ENCODE peak calls at places on chromosomes 2 and 18, in ten cellular contexts. P is ovary, I is heart left ventricle, M is upper lobe of left lung, S is sigmoid colon, T is uterus, W is tibial nerve, E is A549, D is Peyer's patch, A is prostate gland. Q is an unnamed sample.

GRCh38 chr2:11998626-11999378 is 252.4 kb downstream of the LPIN1 start:
- DNase-seq in W (no peak), E (no peak), M (no peak), T (no peak), S (no peak), D (no peak), I (no peak), P (no peak), A (no peak), Q (no peak)

GRCh38 chr2:151973013-151973900 is 125.6 kb downstream of the CACNB4 start:
- DNase-seq in A (no peak), M (no peak), T (no peak), S (no peak), W (no peak), D (no peak), E (no peak), P (no peak), I (no peak), Q (no peak)

GRCh38 chr2:134774786-134775641 is 56.2 kb upstream of the TMEM163 start:
- DNase-seq in M (no peak), D (no peak), S (no peak), T (no peak), P (no peak), E (no peak), A (no peak), I (no peak), W (no peak), Q (no peak)

GRCh38 chr2:128681351-128681906 is 362.8 kb upstream of the HS6ST1 start:
- DNase-seq in I (no peak), S (no peak), A (no peak), E (no peak), W (no peak), D (no peak), T (no peak), M (no peak), P (no peak), Q (no peak)

GRCh38 chr2:175854149-175854548 is 147.9 kb downstream of the LNPK start:
- DNase-seq in D (no peak), E (no peak), A (no peak), I (no peak), M (no peak), T (no peak), S (no peak), W (no peak), P (no peak), Q (no peak)

GRCh38 chr2:226795281-226796011 is 4.2 kb downstream of the IRS1 start:
- DNase-seq in A (peak; percentile 35), S (peak; percentile 77), M (peak; percentile 81), T (peak; percentile 27), I (peak; percentile 26), P (peak; percentile 48), E (no peak), W (no peak), D (no peak), Q (no peak)

GRCh38 chr2:8107979-8108378 is 573.9 kb upstream of the ID2 start:
- DNase-seq in E (no peak), I (no peak), A (no peak), S (no peak), M (no peak), W (no peak), D (no peak), T (no peak), P (no peak), Q (no peak)

GRCh38 chr2:54704688-54705605 is 18.5 kb upstream of the EML6 start:
- DNase-seq in D (no peak), M (no peak), S (no peak), T (no peak), A (no peak), W (no peak), P (no peak), I (no peak), E (peak; percentile 74), Q (no peak)

GRCh38 chr2:46719499-46719898 is 196.1 kb downstream of the MCFD2 start:
- DNase-seq in A (no peak), E (peak; percentile 83), T (no peak), D (no peak), M (no peak), W (no peak), S (no peak), I (no peak), P (no peak), Q (no peak)

GRCh38 chr2:46715541-46715940 is 200.1 kb downstream of the MCFD2 start:
- DNase-seq in D (no peak), A (no peak), M (no peak), E (no peak), T (no peak), W (no peak), P (no peak), S (no peak), I (no peak), Q (no peak)

GRCh38 chr2:46718797-46719196 is 196.8 kb downstream of the MCFD2 start:
- DNase-seq in W (no peak), T (no peak), I (no peak), E (no peak), M (no peak), P (no peak), S (no peak), A (no peak), D (no peak), Q (no peak)

GRCh38 chr2:46717733-46718121 is 197.9 kb downstream of the MCFD2 start:
- DNase-seq in W (no peak), I (no peak), E (no peak), A (no peak), D (no peak), S (no peak), T (no peak), M (no peak), P (no peak), Q (no peak)

GRCh38 chr2:46716806-46717732 is 198.5 kb downstream of the MCFD2 start:
- DNase-seq in W (no peak), M (no peak), I (no peak), A (no peak), E (no peak), T (no peak), D (no peak), S (no peak), P (no peak), Q (no peak)
- H3K4me3 ChIP-seq in W (no peak overlapping the region), M (no peak overlapping the region), I (peak overlapping the region; percentile 5), A (no peak overlapping the region), E (no peak overlapping the region), T (peak overlapping the region; percentile 22), D (no peak overlapping the region), S (no peak overlapping the region), P (peak overlapping the region; percentile 3), Q (peak overlapping the region; percentile 42)

GRCh38 chr18:73679941-73680700 is 467.5 kb downstream of the FBXO15 start:
- DNase-seq in M (no peak), I (no peak), E (no peak), A (no peak), W (no peak), T (no peak), S (no peak), D (no peak), P (no peak), Q (no peak)

GRCh38 chr18:73681912-73682311 is 465.7 kb downstream of the FBXO15 start:
- DNase-seq in D (no peak), W (no peak), E (no peak), T (no peak), M (no peak), S (no peak), P (no peak), A (no peak), I (no peak), Q (no peak)

GRCh38 chr18:73684651-73685050 is 463.0 kb downstream of the FBXO15 start:
- DNase-seq in D (no peak), T (no peak), M (no peak), A (no peak), S (no peak), W (no peak), P (no peak), E (no peak), I (no peak), Q (no peak)

GRCh38 chr18:73683618-73684238 is 463.9 kb downstream of the FBXO15 start:
- DNase-seq in E (no peak), W (no peak), A (no peak), D (no peak), M (no peak), S (no peak), P (no peak), I (no peak), T (no peak), Q (no peak)

DNA sequence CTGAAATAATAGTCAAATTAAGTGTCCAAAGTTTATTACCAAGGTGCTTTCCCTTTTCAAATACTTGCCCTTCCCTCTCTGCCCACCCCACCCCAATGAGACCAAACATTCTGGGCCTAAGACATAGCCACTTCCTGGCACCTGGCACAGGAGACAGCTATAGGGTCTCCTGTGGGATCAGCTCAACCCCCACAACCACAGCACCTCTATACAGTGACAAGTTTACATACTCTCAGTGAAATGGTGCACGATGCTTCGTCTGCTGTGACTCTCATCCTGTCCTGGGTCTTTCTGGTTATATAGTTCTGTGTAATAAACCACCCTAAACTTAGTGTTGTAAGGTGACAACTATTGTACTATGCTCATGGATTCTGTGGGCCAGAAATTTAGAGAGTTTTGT is 466.2 kb downstream of the FBXO15 start:
- DNase-seq in S (no peak), P (no peak), W (no peak), I (no peak), D (no peak), A (no peak), M (no peak), E (no peak), T (no peak), Q (no peak)
- H3K27ac ChIP-seq in S (no peak overlapping the region), P (no peak overlapping the region), W (no peak overlapping the region), I (no peak overlapping the region), D (no peak overlapping the region), A (no peak overlapping the region), M (no peak overlapping the region), E (no peak overlapping the region), T (no peak overlapping the region), Q (no peak overlapping the region)

GRCh38 chr2:88077076-88077475 is 9.5 kb downstream of the SMYD1 start:
- DNase-seq in T (no peak), D (no peak), W (no peak), P (no peak), S (no peak), I (peak; percentile 61), M (peak; percentile 20), A (no peak), E (no peak), Q (no peak)
- TF ChIP-seq POLR2A in T (no peak), D (no peak), W (no peak), P (no peak), S (no peak), I (no peak), M (no peak), A (no peak), E (no peak), Q (no peak)

GRCh38 chr2:157444643-157445040 is 753 bp upstream of the CYTIP start:
- DNase-seq in I (no peak), T (no peak), A (no peak), S (no peak), M (no peak), W (no peak), D (no peak), E (no peak), P (no peak), Q (no peak)

GRCh38 chr2:157442636-157443035 is 1.3 kb downstream of the CYTIP start:
- DNase-seq in D (no peak), E (no peak), T (no peak), W (no peak), I (no peak), P (no peak), S (no peak), A (no peak), M (no peak), Q (no peak)

GRCh38 chr2:157443090-157443489 is 799 bp downstream of the CYTIP start:
- DNase-seq in E (no peak), D (no peak), I (no peak), P (no peak), M (no peak), T (no peak), W (no peak), A (no peak), S (no peak), Q (no peak)

GRCh38 chr2:157442136-157442535 is 1.8 kb downstream of the CYTIP start:
- DNase-seq in P (no peak), E (no peak), D (no peak), S (no peak), M (no peak), I (no peak), T (no peak), A (no peak), W (no peak), Q (no peak)

DNA sequence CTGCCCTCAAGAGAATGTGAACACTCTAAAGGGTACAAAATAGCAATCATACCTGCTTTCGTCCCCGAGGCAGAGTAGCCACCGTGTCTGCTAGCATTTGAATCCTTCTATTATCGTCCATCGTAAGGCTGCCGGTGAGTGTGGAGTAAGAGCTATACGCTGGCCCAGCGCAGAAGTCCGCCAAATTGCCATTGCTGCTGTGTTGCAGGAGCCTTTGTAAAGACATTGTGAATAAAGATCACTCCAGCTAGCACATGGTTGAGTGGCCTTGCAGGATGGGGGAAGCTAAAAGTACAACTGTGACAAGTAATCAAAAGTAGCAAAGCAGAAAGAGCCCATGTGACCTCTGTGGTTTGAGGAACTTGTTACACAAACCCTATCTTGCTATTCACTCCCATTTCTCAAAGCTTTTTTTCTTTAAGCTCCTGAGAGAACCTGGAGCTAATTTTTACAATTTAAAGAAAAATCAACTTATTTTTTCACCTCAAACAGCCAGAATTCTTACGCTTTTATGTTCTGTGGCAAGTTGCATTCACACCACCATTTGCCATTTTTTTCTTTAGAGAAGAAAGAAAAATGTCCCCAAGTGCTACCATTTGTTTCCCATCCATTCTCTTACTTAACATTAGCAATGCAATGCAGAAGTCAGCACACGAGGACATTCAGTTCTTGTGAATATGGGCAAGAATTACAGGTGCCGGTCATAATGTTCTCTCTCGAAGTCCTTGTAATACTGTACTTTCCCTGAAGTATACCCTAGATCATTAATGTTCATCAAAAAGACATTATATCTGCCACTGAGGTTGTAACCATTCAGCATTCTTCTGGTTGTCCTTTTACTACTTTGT is at the start of gene CYTIP:
- DNase-seq in A (peak; percentile 8), E (no peak), M (no peak), W (peak; percentile 41), I (peak; percentile 30), T (no peak), P (no peak), D (no peak), S (no peak), Q (peak; percentile 14)
- H3K4me3 ChIP-seq in A (no peak within 1 kb of the TSS), E (no peak within 1 kb of the TSS), M (peak within 1 kb of the TSS; percentile 46), W (peak within 1 kb of the TSS; percentile 5), I (peak within 1 kb of the TSS; percentile 38), T (no peak within 1 kb of the TSS), P (no peak within 1 kb of the TSS), D (peak within 1 kb of the TSS; percentile 51), S (peak within 1 kb of the TSS; percentile 6), Q (peak within 1 kb of the TSS; percentile 34)